ENCODE peak calls at places on chromosomes 2 and 18, in four cellular contexts. J is H9, Q is neural progenitor cell, X is GM12865. V is an unnamed sample.

GRCh38 chr18:49340446-49340845 is 120.0 kb downstream of the DYM start:
- DNase-seq in J (no peak), Q (no peak), X (no peak), V (no peak)

GRCh38 chr18:32831781-32832180 is 59.0 kb upstream of the KLHL14 start:
- DNase-seq in J (no peak), Q (no peak), X (no peak), V (no peak)

GRCh38 chr2:99957724-99958123 is 184.7 kb downstream of the AFF3 start:
- DNase-seq in J (no peak), Q (no peak), X (no peak), V (no peak)

GRCh38 chr2:215637658-215638057 is 201.8 kb upstream of the FN1 start:
- DNase-seq in J (no peak), Q (no peak), X (no peak), V (no peak)

GRCh38 chr2:177282101-177282573 is 17.6 kb upstream of the NFE2L2 start:
- DNase-seq in J (no peak), Q (no peak), X (peak; percentile 35), V (no peak)

GRCh38 chr18:6629635-6630140 is 99.8 kb upstream of the ARHGAP28 start:
- DNase-seq in J (no peak), Q (no peak), X (no peak), V (no peak)

GRCh38 chr2:177784449-177784845 is 288.1 kb downstream of the PDE11A start:
- DNase-seq in J (no peak), Q (no peak), X (no peak), V (no peak)

GRCh38 chr2:45307147-45307546 is 297.9 kb upstream of the SIX2 start:
- DNase-seq in J (no peak), Q (no peak), X (no peak), V (no peak)

GRCh38 chr2:88451647-88452150 is 794 bp downstream of the FOXI3 start:
- DNase-seq in J (peak; percentile 41), Q (no peak), X (no peak), V (no peak)

GRCh38 chr2:573025-573424 is 104.2 kb downstream of the TMEM18 start:
- DNase-seq in J (no peak), Q (no peak), X (no peak), V (no peak)

GRCh38 chr2:46135936-46136335 is 161.3 kb upstream of the EPAS1 start:
- DNase-seq in J (no peak), Q (no peak), X (no peak), V (no peak)

GRCh38 chr2:43225093-43225787 is 1.2 kb downstream of the ZFP36L2 start:
- DNase-seq in J (peak; percentile 47), Q (peak; percentile 74), X (peak; percentile 77), V (peak; percentile 76)

GRCh38 chr2:67865871-67866386 is 196.9 kb downstream of the C1D start:
- DNase-seq in J (no peak), Q (no peak), X (no peak), V (no peak)
- TF ChIP-seq CTCF in J (no peak), Q (no peak), X (no peak), V (no peak)

GRCh38 chr2:25844089-25844488 is 34.2 kb downstream of the ASXL2 start:
- DNase-seq in J (no peak), Q (no peak), X (no peak), V (no peak)
- TF ChIP-seq CTCF in J (no peak), Q (no peak), X (no peak), V (no peak)

GRCh38 chr2:241302759-241303651 is 12.5 kb downstream of the HDLBP start:
- DNase-seq in J (no peak), Q (no peak), X (no peak), V (no peak)
- TF ChIP-seq CTCF in J (no peak), Q (no peak), X (no peak), V (no peak)

GRCh38 chr2:199405241-199405640 is 52.5 kb downstream of the SATB2 start:
- DNase-seq in J (peak; percentile 60), Q (peak; percentile 32), X (peak; percentile 11), V (no peak)
- TF ChIP-seq CTCF in J (peak; percentile 70), Q (peak; percentile 54), X (peak; percentile 23), V (peak; percentile 24)

DNA sequence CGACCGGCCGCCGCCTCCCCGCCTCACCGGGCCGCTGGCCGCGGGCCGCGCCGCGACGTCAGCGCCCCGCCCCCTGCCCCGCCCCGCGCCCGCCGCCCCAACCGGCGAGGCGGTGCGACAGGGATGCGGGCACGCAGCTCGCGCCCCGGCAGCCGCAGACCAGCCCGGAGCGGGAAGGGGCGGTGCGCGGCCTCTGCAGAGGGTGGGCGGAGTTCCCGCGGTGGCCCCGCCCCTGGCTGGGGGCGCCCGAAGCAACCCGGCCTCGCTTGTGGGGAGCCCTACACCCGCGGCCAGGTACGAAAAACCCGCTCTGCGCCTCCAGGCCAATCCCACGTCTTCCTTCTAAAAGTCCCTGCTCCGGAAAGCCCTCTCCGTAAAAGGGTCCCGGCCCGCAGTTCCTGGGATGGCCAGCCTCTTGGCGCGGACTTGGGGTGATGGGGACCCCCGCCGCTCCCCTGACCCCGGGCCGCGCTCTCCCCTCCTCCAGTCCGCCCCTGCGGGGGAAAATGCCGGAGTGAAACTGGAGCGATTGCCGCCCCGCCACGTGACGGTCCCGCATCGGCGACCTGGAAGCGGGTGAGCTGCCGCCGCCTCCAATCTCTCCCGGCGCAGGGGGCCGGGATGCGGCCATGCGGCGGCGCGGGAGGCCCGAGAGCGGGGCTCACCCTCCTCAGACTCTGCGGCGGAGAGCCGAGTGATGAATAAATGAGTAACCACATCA is at the start of gene RAB11FIP5:
- DNase-seq in J (peak; percentile 87), Q (peak; percentile 92), X (peak; percentile 41), V (peak; percentile 56)
- TF ChIP-seq CTCF in J (no peak), Q (peak; percentile 9), X (no peak), V (no peak)

GRCh38 chr18:56563568-56563967 is 74.8 kb downstream of the TXNL1 start:
- DNase-seq in J (peak; percentile 92), Q (peak; percentile 88), X (peak; percentile 49), V (no peak)
- TF ChIP-seq CTCF in J (peak; percentile 92), Q (peak; percentile 77), X (peak; percentile 44), V (peak; percentile 33)

GRCh38 chr2:64770781-64771334 is 117.1 kb upstream of the SERTAD2 start:
- DNase-seq in J (no peak), Q (no peak), X (no peak), V (no peak)
- TF ChIP-seq CTCF in J (no peak), Q (no peak), X (no peak), V (no peak)

DNA sequence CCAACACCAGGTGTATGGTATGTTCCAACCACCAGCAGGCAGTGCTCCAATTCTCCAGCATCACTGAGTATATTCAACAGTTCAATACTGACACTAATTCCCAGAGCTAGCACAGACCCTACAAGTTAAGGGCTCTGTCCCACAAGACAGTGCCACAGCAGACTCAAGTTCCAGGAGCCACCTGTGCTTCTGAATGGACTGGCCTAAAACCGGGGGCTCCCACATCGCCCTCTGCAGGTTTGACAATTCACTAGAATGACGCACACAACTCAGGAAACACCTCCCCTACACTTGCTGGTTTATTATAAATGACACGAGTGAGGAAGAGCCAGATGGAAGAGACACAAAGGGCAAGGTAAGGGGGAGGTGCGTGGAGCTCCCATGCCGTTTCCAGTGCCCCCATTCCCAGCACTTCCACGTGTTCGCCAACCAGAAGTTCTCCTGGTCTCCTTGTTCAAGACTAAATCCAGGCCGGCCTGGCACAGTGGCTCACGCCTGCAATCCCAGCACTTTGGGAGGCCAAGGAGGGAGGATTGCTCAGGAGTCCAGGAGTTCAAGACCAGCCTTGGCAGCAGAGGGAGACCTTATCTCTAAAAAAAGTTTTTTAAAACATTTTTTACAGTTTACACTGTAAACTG is 12.2 kb upstream of the ATP6V1B1 start:
- DNase-seq in J (peak; percentile 74), Q (peak; percentile 56), X (peak; percentile 31), V (no peak)
- TF ChIP-seq CTCF in J (peak; percentile 67), Q (peak; percentile 42), X (peak; percentile 14), V (peak; percentile 43)

DNA sequence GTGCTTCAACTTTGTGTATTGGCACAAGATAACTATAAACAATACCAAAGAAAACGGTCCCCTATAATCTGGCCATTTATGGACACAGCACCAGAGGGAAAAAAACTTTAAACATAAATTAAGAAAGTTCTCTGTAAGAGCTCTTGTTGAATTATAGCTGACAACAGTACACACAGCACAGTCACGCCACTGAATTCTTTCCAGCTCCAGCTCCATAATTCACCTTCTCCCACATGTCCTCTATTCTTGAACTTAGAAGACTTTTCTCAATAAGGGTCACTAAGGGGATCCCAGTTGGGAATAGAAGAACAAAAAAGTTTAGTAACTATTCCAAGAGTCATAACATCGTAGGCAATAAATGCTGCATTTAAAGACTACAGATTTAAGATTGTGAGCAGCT is 124.6 kb upstream of the CYP1B1 start:
- DNase-seq in J (no peak), Q (no peak), X (no peak), V (no peak)
- TF ChIP-seq CTCF in J (no peak), Q (no peak), X (no peak), V (no peak)